ENCODE peak calls at places on chromosomes 5 and 9, in ten cellular contexts. H, Y, R, B, U, J, W, K, O and T are unnamed samples.
A peak's percentile ranks its signal among the peaks of the same experiment; 100 is the strongest.

GRCh38 chr5:14445581-14446290 is 135.9 kb upstream of the OTULINL start:
- DNase-seq in H (no peak), Y (peak; percentile 53), R (no peak), B (no peak), U (no peak), J (no peak), W (no peak), K (no peak), O (peak; percentile 63), T (no peak)

GRCh38 chr5:162139190-162139589 is 71.6 kb downstream of the GABRG2 start:
- DNase-seq in H (no peak), Y (no peak), R (no peak), B (no peak), U (no peak), J (no peak), W (no peak), K (no peak), O (no peak), T (no peak)

GRCh38 chr5:126358525-126358924 is 64.7 kb upstream of the GRAMD2B start:
- DNase-seq in H (no peak), Y (no peak), R (no peak), B (no peak), U (no peak), J (no peak), W (peak; percentile 52), K (no peak), O (no peak), T (no peak)

GRCh38 chr5:173557123-173557903 is 59.1 kb downstream of the BOD1 start:
- DNase-seq in H (no peak), Y (no peak), R (no peak), B (no peak), U (no peak), J (no peak), W (peak; percentile 76), K (no peak), O (no peak), T (peak; percentile 92)

GRCh38 chr5:73122875-73123810 is 2.8 kb downstream of the TMEM171 start:
- DNase-seq in H (no peak), Y (no peak), R (peak; percentile 32), B (no peak), U (no peak), J (no peak), W (peak; percentile 41), K (no peak), O (no peak), T (no peak)

GRCh38 chr5:14270212-14270702 is 127.1 kb downstream of the TRIO start:
- DNase-seq in H (no peak), Y (peak; percentile 32), R (peak; percentile 70), B (peak; percentile 49), U (peak; percentile 81), J (peak; percentile 46), W (peak; percentile 56), K (peak; percentile 73), O (peak; percentile 42), T (no peak)

GRCh38 chr5:109693535-109694152 is 3.9 kb downstream of the MAN2A1 start:
- DNase-seq in H (peak; percentile 21), Y (no peak), R (no peak), B (no peak), U (no peak), J (no peak), W (peak; percentile 13), K (no peak), O (no peak), T (no peak)

GRCh38 chr5:150219142-150219541 is 29.3 kb downstream of the SLC6A7 start:
- DNase-seq in H (no peak), Y (no peak), R (peak; percentile 9), B (no peak), U (no peak), J (no peak), W (no peak), K (no peak), O (no peak), T (no peak)

GRCh38 chr9:94891183-94891582 is 164.7 kb downstream of the AOPEP start:
- DNase-seq in H (no peak), Y (no peak), R (no peak), B (no peak), U (no peak), J (no peak), W (no peak), K (no peak), O (no peak), T (no peak)

GRCh38 chr5:54220230-54221040 is 89.9 kb downstream of the ARL15 start:
- DNase-seq in H (no peak), Y (no peak), R (no peak), B (no peak), U (no peak), J (no peak), W (no peak), K (no peak), O (no peak), T (no peak)

GRCh38 chr5:93995126-93995621 is 253.8 kb upstream of the POU5F2 start:
- DNase-seq in H (no peak), Y (no peak), R (no peak), B (no peak), U (no peak), J (no peak), W (no peak), K (no peak), O (no peak), T (no peak)

GRCh38 chr5:180523629-180524466 is 29.7 kb downstream of the CNOT6 start:
- DNase-seq in H (peak; percentile 5), Y (no peak), R (no peak), B (no peak), U (peak; percentile 22), J (no peak), W (no peak), K (no peak), O (no peak), T (no peak)

GRCh38 chr5:180522350-180522749 is 28.2 kb downstream of the CNOT6 start:
- DNase-seq in H (no peak), Y (no peak), R (no peak), B (no peak), U (no peak), J (no peak), W (no peak), K (no peak), O (no peak), T (no peak)

GRCh38 chr5:180521591-180521990 is 27.4 kb downstream of the CNOT6 start:
- DNase-seq in H (peak; percentile 5), Y (no peak), R (no peak), B (no peak), U (no peak), J (no peak), W (no peak), K (no peak), O (no peak), T (no peak)

GRCh38 chr5:180519098-180519497 is 24.9 kb downstream of the CNOT6 start:
- DNase-seq in H (no peak), Y (no peak), R (no peak), B (no peak), U (no peak), J (no peak), W (no peak), K (no peak), O (no peak), T (no peak)

DNA sequence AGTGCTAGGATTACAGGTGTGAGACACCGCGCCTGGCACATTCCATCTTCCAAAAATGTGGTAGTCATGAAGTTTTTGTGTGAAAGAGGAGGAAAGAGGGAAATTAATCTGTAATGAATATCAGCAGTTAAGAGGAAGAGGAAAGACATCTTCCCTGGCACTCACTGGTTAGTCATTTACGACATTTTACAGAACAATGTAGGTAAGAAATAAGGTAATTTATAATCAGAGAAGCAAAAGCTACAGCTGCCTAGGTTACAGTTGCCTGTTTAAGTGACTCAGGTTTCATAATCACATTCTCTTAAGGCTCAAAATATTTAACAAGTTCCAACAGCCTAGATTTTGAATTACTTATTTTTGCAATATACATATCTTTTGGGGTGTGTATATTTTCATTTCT is 26.9 kb downstream of the CNOT6 start:
- DNase-seq in H (peak; percentile 69), Y (no peak), R (no peak), B (no peak), U (no peak), J (no peak), W (no peak), K (no peak), O (no peak), T (no peak)
- H3K27ac ChIP-seq in H (peak overlapping the region; percentile 10), Y (no peak overlapping the region), R (no peak overlapping the region), B (no peak overlapping the region), U (no peak overlapping the region), J (no peak overlapping the region), W (no peak overlapping the region), K (no peak overlapping the region), O (no peak overlapping the region), T (no peak overlapping the region)

DNA sequence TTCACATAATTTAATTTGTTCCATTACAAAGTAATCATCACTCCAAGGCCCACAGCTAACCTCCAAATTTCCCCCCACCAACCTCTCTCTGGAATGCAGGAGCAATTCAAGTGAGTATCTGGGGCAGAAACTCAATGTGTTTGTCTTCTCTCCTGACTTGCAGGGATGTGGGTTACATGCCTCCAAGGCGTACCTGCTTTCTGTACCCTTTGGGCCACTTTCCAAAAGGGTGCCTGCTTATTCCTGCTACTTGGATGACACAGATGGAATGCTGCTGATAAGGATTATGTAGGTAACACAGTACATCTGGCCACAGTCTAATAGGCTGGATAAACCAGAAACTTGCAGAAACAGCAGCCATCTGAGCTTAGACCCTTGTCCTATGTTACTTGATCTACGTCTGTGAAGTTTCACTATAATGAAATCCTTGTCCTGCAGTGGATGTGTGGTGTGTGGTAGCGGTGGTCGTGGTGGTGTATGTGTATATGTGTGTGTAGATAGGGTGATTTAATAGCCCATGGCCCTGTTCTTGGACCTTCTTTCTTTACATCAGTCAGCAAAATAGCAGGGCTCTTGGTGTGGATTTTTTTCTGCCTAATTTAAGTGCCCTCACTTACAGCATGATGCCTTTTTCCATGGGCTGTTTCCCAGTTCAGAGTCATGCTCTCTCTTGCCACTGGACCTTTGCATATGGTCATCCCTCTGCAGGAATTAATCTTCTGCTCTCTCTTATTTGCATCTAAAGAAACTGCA is 175.9 kb downstream of the ZDHHC21 start:
- DNase-seq in H (no peak), Y (no peak), R (no peak), B (no peak), U (no peak), J (no peak), W (peak; percentile 60), K (no peak), O (no peak), T (no peak)
- H3K27ac ChIP-seq in H (no peak overlapping the region), Y (no peak overlapping the region), R (no peak overlapping the region), B (no peak overlapping the region), U (no peak overlapping the region), J (no peak overlapping the region), W (peak overlapping the region; percentile 70), K (no peak overlapping the region), O (no peak overlapping the region), T (no peak overlapping the region)

DNA sequence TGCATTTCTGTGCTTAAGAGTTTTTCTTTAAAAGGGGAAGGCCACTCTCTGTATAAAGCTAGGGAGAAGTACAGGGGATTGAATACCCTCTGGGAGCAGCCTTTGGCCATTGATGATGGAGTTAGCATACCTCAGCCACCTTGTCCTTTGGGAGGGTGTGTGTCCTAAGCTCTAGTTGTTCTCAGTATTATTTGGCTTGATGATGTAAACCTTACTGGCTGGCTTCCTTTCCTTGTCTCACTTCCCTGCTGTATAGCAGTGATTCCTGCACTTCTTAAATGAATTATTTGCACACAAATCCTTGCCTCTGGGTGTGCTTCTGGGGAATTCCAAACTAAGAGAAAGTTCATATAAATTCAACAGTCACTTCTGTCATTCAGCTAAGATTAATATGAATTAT is 234.9 kb upstream of the RIOK2 start:
- DNase-seq in H (no peak), Y (no peak), R (no peak), B (no peak), U (no peak), J (no peak), W (no peak), K (no peak), O (no peak), T (no peak)
- H3K27ac ChIP-seq in H (no peak overlapping the region), Y (no peak overlapping the region), R (no peak overlapping the region), B (no peak overlapping the region), U (no peak overlapping the region), J (no peak overlapping the region), W (no peak overlapping the region), K (no peak overlapping the region), O (no peak overlapping the region), T (no peak overlapping the region)

GRCh38 chr5:78543916-78544315 is 104.7 kb downstream of the LHFPL2 start:
- DNase-seq in H (no peak), Y (no peak), R (no peak), B (no peak), U (no peak), J (no peak), W (no peak), K (no peak), O (no peak), T (no peak)
- H3K27ac ChIP-seq in H (no peak overlapping the region), Y (peak overlapping the region; percentile 83), R (no peak overlapping the region), B (no peak overlapping the region), U (no peak overlapping the region), J (no peak overlapping the region), W (no peak overlapping the region), K (no peak overlapping the region), O (no peak overlapping the region), T (no peak overlapping the region)